ENCODE peak calls at places on chromosomes 4 and X, in nine cellular contexts. E, U, H, V, B, S, O, C and Y are unnamed samples.

GRCh38 chr4:77797239-77797638 is 21.9 kb downstream of the CNOT6L start:
- DNase-seq in U (no peak), C (no peak), O (no peak), E (no peak), H (no peak), S (peak; percentile 20), B (no peak), V (no peak), Y (peak; percentile 16)

GRCh38 chrX:109077788-109078187 is 341.4 kb upstream of the IRS4 start:
- DNase-seq in B (no peak), C (no peak), E (no peak), V (no peak), O (no peak), S (no peak), H (no peak), U (no peak), Y (no peak)

GRCh38 chrX:45628041-45628440 is 427.4 kb upstream of the DIPK2B start:
- DNase-seq in V (no peak), B (no peak), E (no peak), H (no peak), C (peak; percentile 39), O (no peak), U (no peak), S (no peak), Y (peak; percentile 36)

GRCh38 chr4:87848622-87849351 is 16.0 kb downstream of the MEPE start:
- DNase-seq in E (no peak), H (no peak), O (peak; percentile 48), V (peak; percentile 40), C (peak; percentile 37), S (peak; percentile 75), U (no peak), B (peak; percentile 28), Y (peak; percentile 72)

GRCh38 chr4:187602339-187603092 is 393.1 kb upstream of the ZFP42 start:
- DNase-seq in U (no peak), C (peak; percentile 87), V (no peak), B (no peak), S (peak; percentile 62), H (no peak), O (no peak), E (no peak), Y (peak; percentile 82)

GRCh38 chr4:149371021-149371420 is 444.6 kb downstream of the IQCM start:
- DNase-seq in S (peak; percentile 82), V (peak; percentile 17), C (peak; percentile 56), B (peak; percentile 53), E (peak; percentile 19), O (no peak), H (no peak), U (peak; percentile 64), Y (peak; percentile 79)

GRCh38 chr4:66585767-66586166 is 915.5 kb upstream of the EPHA5 start:
- DNase-seq in O (no peak), B (no peak), V (no peak), S (no peak), E (no peak), C (no peak), H (no peak), U (no peak), Y (no peak)

GRCh38 chrX:74119016-74119910 is 184.7 kb upstream of the ZCCHC13 start:
- DNase-seq in H (no peak), U (no peak), E (no peak), B (no peak), V (peak; percentile 17), S (peak; percentile 14), O (no peak), C (peak; percentile 54), Y (peak; percentile 45)

GRCh38 chr4:74618659-74619058 is 173.7 kb downstream of the AREG start:
- DNase-seq in C (peak; percentile 68), B (no peak), V (peak; percentile 33), H (no peak), O (no peak), S (peak; percentile 49), E (no peak), U (no peak), Y (no peak)

GRCh38 chr4:30495261-30496050 is 224.7 kb upstream of the PCDH7 start:
- DNase-seq in B (no peak), C (no peak), H (no peak), S (no peak), E (no peak), V (no peak), O (no peak), U (no peak), Y (no peak)

GRCh38 chrX:73239242-73239641 is 24.6 kb upstream of the NAP1L2 start:
- DNase-seq in U (no peak), S (no peak), E (no peak), V (no peak), C (no peak), B (no peak), H (no peak), O (no peak), Y (no peak)

GRCh38 chr4:33873791-33874190 is 2370.5 kb downstream of the ARAP2 start:
- DNase-seq in B (no peak), C (no peak), U (no peak), E (no peak), S (no peak), H (no peak), O (no peak), V (no peak), Y (no peak)

GRCh38 chrX:15605233-15605632 is 4.5 kb upstream of the ACE2 start:
- DNase-seq in O (no peak), C (no peak), U (no peak), B (no peak), V (no peak), H (no peak), E (no peak), S (no peak), Y (no peak)

GRCh38 chrX:109847257-109848187 is 114.5 kb upstream of the ACSL4 start:
- DNase-seq in H (no peak), C (peak; percentile 90), B (peak; percentile 81), O (no peak), E (no peak), U (no peak), V (no peak), S (peak; percentile 96), Y (peak; percentile 95)

GRCh38 chr4:7861440-7861881 is 78.2 kb downstream of the AFAP1 start:
- DNase-seq in E (no peak), V (no peak), C (peak; percentile 99), S (peak; percentile 97), O (no peak), U (no peak), H (no peak), B (peak; percentile 98), Y (peak; percentile 98)

GRCh38 chr4:80197601-80198444 is 520 bp downstream of the PRDM8 start:
- DNase-seq in H (no peak), B (no peak), U (no peak), O (peak; percentile 34), S (no peak), E (no peak), V (no peak), C (no peak), Y (no peak)

GRCh38 chrX:17009856-17010650 is 63.6 kb downstream of the REPS2 start:
- DNase-seq in E (no peak), O (no peak), H (no peak), V (no peak), C (no peak), U (no peak), B (no peak), S (no peak), Y (no peak)

GRCh38 chrX:17005712-17006372 is 59.4 kb downstream of the REPS2 start:
- DNase-seq in C (no peak), U (no peak), V (no peak), B (no peak), H (no peak), E (no peak), S (peak; percentile 37), O (no peak), Y (no peak)

GRCh38 chrX:17007134-17007768 is 60.8 kb downstream of the REPS2 start:
- DNase-seq in E (no peak), U (no peak), B (no peak), H (no peak), V (peak; percentile 41), O (no peak), C (no peak), S (peak; percentile 25), Y (peak; percentile 34)
- TF ChIP-seq CTCF in E (peak; percentile 49), U (no peak), B (peak; percentile 55), H (no peak), V (peak; percentile 36), O (peak; percentile 39), C (peak; percentile 26), S (no peak), Y (peak; percentile 55)

GRCh38 chrX:95056901-95057300 is 1382.9 kb downstream of the FAM133A start:
- DNase-seq in U (no peak), E (no peak), S (peak; percentile 15), H (no peak), O (no peak), B (no peak), V (no peak), C (peak; percentile 31), Y (peak; percentile 35)
- TF ChIP-seq CTCF in U (no peak), E (no peak), S (no peak), H (no peak), O (no peak), B (peak; percentile 36), V (no peak), C (peak; percentile 37), Y (peak; percentile 41)

DNA sequence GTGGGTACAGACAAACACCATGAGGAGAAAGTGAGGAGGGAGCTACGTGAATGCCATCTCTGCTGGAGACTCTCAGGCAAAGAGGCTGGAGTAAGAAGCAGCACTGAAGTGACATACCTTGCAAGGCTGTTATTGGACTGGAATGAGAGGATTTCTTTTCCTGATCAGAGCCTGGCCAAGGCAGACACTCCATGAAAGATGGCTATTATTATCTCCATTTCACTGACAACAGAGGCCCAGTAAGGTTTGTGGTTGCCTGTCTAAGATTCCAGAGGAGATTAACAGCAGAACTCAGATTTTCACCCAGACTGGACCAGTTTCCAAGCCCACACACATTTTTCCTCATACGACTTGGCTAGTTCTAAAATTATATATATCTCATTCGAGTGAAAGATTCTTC is 162.0 kb upstream of the EOLA2 start:
- DNase-seq in H (no peak), U (no peak), C (peak; percentile 78), S (no peak), B (peak; percentile 33), O (no peak), V (no peak), E (no peak), Y (peak; percentile 71)
- TF ChIP-seq CTCF in H (no peak), U (no peak), C (no peak), S (no peak), B (no peak), O (no peak), V (no peak), E (no peak), Y (no peak)

GRCh38 chr4:150794706-150795105 is 212.8 kb downstream of the MAB21L2 start:
- DNase-seq in S (no peak), E (no peak), U (no peak), H (no peak), O (no peak), V (no peak), C (peak; percentile 70), B (no peak), Y (no peak)

GRCh38 chr4:150801833-150802232 is 213.3 kb downstream of the LRBA start:
- DNase-seq in O (no peak), U (no peak), V (no peak), H (no peak), E (no peak), C (no peak), S (no peak), B (no peak), Y (no peak)

DNA sequence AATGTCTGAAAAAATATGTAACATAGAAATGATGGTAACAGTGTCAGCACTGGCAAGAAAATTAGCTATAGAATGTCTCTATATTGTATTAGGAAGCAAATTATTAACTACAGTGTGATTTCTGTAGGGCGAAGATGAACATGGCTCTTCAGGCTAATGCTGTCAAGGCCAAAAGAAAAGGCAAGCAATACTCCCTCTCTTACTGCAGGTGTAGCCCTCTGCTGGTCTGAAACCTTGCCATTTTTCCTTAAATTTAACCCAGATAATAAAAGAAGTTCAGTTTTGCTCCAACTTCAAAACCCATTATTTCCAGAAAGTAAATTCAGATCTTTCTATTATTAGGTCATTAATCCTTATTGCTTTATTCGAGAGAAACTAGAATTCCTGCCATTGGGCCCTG is 215.9 kb downstream of the LRBA start:
- DNase-seq in C (no peak), S (no peak), H (no peak), V (no peak), E (no peak), B (no peak), U (no peak), O (no peak), Y (no peak)
- TF ChIP-seq CTCF in C (peak; percentile 4), S (peak; percentile 13), H (no peak), V (no peak), E (no peak), B (peak; percentile 14), U (no peak), O (no peak), Y (no peak)